ENCODE peak calls at places on chromosomes 6 and 20, in eight cellular contexts. U is esophagus squamous epithelium, L is transverse colon, P is H1, I is uterus, N is body of pancreas, F is ovary, Q is heart left ventricle. R is an unnamed sample.

GRCh38 chr20:6884114-6884513 is 116.6 kb downstream of the BMP2 start:
- DNase-seq in U (no peak), L (no peak), P (no peak), I (no peak), N (no peak), F (no peak), Q (no peak), R (no peak)

GRCh38 chr6:167130008-167130677 is 7.2 kb downstream of the CCR6 start:
- DNase-seq in U (no peak), L (no peak), P (no peak), I (no peak), N (no peak), F (no peak), Q (no peak), R (no peak)

GRCh38 chr20:24840121-24840713 is 108.9 kb upstream of the CST7 start:
- DNase-seq in U (no peak), L (no peak), P (no peak), I (no peak), N (no peak), F (no peak), Q (no peak), R (no peak)

GRCh38 chr6:158647501-158647900 is 2.4 kb upstream of the SYTL3 start:
- DNase-seq in U (no peak), L (no peak), P (no peak), I (no peak), N (no peak), F (no peak), Q (no peak), R (no peak)

GRCh38 chr6:21749754-21750153 is 156.2 kb downstream of the SOX4 start:
- DNase-seq in U (no peak), L (no peak), P (no peak), I (no peak), N (no peak), F (no peak), Q (no peak), R (no peak)

GRCh38 chr20:52785678-52786077 is 186.5 kb upstream of the TSHZ2 start:
- DNase-seq in U (no peak), L (no peak), P (no peak), I (peak), N (no peak), F (no peak), Q (no peak), R (no peak)

GRCh38 chr6:30724906-30725667 is 4.9 kb downstream of the TUBB start:
- DNase-seq in U (no peak), L (no peak), P (no peak), I (no peak), N (no peak), F (no peak), Q (no peak), R (no peak)

GRCh38 chr20:52017669-52018317 is 173.8 kb downstream of the ZFP64 start:
- DNase-seq in U (no peak), L (no peak), P (no peak), I (no peak), N (no peak), F (no peak), Q (no peak), R (no peak)

GRCh38 chr6:10695086-10695657 is 400 bp downstream of the PAK1IP1 start:
- DNase-seq in U (no peak), L (no peak), P (no peak), I (no peak), N (no peak), F (no peak), Q (no peak), R (no peak)

GRCh38 chr6:110628330-110628729 is 151.9 kb upstream of the SLC22A16 start:
- DNase-seq in U (no peak), L (no peak), P (no peak), I (no peak), N (no peak), F (no peak), Q (no peak), R (no peak)

GRCh38 chr20:63697357-63697867 is 960 bp downstream of the TNFRSF6B start:
- DNase-seq in U (no peak), L (peak), P (no peak), I (peak), N (peak), F (peak), Q (peak), R (peak)

GRCh38 chr20:15512916-15513315 is 1060.3 kb downstream of the KIF16B start:
- DNase-seq in U (no peak), L (no peak), P (no peak), I (no peak), N (no peak), F (no peak), Q (no peak), R (no peak)

GRCh38 chr6:126873351-126873750 is 245.1 kb upstream of the RSPO3 start:
- DNase-seq in U (no peak), L (no peak), P (no peak), I (no peak), N (no peak), F (no peak), Q (no peak), R (no peak)

GRCh38 chr6:48817714-48818113 is 645.3 kb downstream of the MMUT start:
- DNase-seq in U (no peak), L (no peak), P (no peak), I (no peak), N (no peak), F (no peak), Q (no peak), R (no peak)

GRCh38 chr6:89500486-89501020 is 67.6 kb downstream of the ANKRD6 start:
- DNase-seq in U (no peak), L (no peak), P (no peak), I (no peak), N (no peak), F (no peak), Q (no peak), R (no peak)

DNA sequence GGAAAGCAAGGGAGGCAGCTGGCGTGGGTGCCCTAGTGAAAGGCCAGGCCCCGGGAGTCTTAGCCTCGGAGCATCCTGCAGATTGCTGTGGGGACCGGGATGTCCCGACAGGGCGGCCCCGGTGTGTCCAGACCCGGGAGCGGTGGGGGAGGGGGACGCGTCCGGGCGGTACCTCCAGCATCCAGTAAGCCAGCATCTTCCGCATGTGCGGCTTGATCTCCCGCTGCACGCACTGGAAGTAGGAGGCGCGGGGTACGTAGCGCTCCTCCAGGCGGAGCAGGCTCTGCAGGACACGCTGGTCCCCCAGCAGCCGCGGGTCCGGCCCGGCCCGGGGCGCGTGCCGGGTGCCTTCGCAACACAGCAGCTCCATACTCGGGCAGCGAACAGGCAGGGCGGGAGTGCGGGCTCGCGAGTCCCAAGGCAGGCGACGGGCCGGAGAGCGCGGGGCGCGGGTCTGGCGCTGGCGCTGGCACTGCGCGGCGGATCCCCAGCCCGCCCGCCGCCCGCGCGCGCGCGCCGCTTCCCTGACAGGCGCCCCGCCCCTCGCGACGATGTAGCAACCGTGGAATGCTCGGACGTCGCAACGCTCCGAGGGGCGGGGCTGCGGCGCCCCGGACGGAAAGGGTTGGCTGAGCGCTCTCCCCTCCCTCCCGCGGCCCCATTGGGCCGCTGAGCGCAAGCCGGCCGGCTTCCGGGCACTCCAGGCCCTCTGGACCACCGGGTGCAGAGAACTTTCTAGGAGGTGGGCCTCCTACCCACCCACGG is at the start of gene CCND3:
- DNase-seq in U (peak), L (peak), P (no peak), I (peak), N (peak), F (peak), Q (peak), R (peak)
- TF ChIP-seq POLR2A in U (peak), L (no peak), P (no peak), I (peak), N (no peak), F (peak), Q (no peak), R (peak)

GRCh38 chr6:57316581-57317059 is 810 bp upstream of the PRIM2 start:
- DNase-seq in U (peak), L (peak), P (peak), I (peak), N (peak), F (peak), Q (peak), R (peak)
- TF ChIP-seq POLR2A in U (no peak), L (no peak), P (no peak), I (peak), N (no peak), F (no peak), Q (no peak), R (peak)

DNA sequence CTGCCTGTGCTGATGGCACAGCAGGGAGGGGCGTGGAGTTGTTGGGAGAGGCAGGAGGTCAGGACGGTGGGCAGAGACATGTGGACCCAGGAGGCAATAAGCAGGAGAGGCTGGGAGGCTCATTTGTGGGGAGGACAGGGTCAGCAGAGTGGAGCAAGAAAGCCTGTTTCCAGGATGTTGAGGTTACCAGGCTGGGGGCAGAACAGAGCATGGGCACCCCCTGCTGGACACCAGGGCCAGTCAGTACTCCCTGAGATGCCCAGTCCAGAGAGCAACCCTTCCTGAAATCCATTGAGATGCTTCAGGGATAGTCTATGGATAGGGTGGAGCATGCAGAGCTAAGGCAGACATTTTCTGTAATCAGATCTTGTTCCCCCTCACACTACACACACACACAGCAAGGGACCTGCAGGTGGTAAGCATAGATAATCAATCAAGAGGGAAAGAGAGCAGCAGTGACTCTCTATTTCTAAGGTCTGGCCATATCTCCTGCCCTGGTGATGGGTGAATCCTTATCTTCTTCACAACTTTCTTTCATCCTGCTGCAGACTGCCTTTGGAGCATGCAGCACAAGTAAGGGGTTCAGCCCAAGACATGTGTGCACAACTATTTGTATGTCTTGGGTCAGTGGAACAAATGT is 41.7 kb downstream of the MOCS1 start:
- DNase-seq in U (no peak), L (peak), P (peak), I (peak), N (peak), F (peak), Q (peak), R (peak)
- TF ChIP-seq POLR2A in U (no peak), L (no peak), P (no peak), I (no peak), N (no peak), F (no peak), Q (no peak), R (no peak)

GRCh38 chr20:54207053-54207742 is 689 bp upstream of the PFDN4 start:
- DNase-seq in U (no peak), L (no peak), P (no peak), I (no peak), N (no peak), F (no peak), Q (no peak), R (no peak)

GRCh38 chr20:54208492-54209044 is 681 bp downstream of the PFDN4 start:
- DNase-seq in U (no peak), L (no peak), P (no peak), I (no peak), N (no peak), F (no peak), Q (no peak), R (no peak)

GRCh38 chr20:54209216-54209813 is 1.4 kb downstream of the PFDN4 start:
- DNase-seq in U (no peak), L (no peak), P (no peak), I (no peak), N (no peak), F (no peak), Q (no peak), R (no peak)

GRCh38 chr20:54204063-54204462 is 3.8 kb upstream of the PFDN4 start:
- DNase-seq in U (no peak), L (no peak), P (no peak), I (no peak), N (no peak), F (no peak), Q (no peak), R (no peak)

GRCh38 chr20:54207743-54208491 is at the start of gene PFDN4:
- DNase-seq in U (peak), L (peak), P (peak), I (peak), N (peak), F (peak), Q (peak), R (peak)
- TF ChIP-seq POLR2A in U (peak), L (no peak), P (peak), I (no peak), N (no peak), F (peak), Q (no peak), R (peak)

GRCh38 chr6:161272600-161273355 is 1.1 kb downstream of the AGPAT4 start:
- DNase-seq in U (no peak), L (no peak), P (no peak), I (no peak), N (no peak), F (peak), Q (no peak), R (no peak)

GRCh38 chr6:161273356-161273751 is 507 bp downstream of the AGPAT4 start:
- DNase-seq in U (no peak), L (no peak), P (no peak), I (no peak), N (no peak), F (peak), Q (no peak), R (no peak)

GRCh38 chr6:161274488-161274858 is 612 bp upstream of the AGPAT4 start:
- DNase-seq in U (no peak), L (no peak), P (no peak), I (no peak), N (no peak), F (no peak), Q (no peak), R (no peak)

GRCh38 chr6:161271343-161272019 is 2.4 kb downstream of the AGPAT4 start:
- DNase-seq in U (no peak), L (no peak), P (no peak), I (no peak), N (no peak), F (no peak), Q (no peak), R (no peak)

DNA sequence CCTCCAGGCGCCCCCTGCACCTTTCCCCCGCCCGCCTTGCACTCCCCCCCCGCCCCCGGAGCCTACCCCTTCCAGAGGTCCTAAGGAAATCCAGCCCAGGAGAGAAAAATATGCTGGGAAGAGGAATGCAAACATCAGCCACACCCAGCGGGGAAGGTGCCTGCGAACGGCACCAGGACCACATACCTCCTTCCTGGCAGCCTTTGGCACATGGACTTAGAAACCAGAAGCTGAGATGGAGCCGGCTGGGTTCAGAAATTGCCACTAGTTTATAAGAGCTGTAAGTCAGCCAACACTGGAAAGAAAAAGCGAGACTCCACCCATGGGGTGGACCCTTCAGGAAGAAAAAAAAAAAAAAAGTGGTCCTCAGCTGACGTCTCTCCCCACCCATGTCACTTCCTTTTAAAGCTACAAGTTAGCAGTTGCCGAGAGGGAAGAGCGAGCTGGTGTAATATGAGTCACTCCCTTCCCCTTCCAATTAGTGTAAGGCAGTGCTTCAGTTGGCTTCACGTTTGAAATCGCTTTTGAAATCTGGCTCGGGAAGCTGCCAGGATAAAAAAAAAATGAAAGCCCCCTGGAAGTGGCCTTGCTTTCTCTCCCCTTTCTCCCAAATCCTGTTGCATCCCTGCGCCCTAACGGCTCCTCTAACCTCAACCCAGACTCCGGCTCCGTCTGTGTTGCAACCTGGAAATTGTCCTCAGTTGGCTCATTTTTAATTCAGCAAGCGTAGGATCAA is at the start of gene AGPAT4:
- DNase-seq in U (no peak), L (peak), P (peak), I (peak), N (peak), F (peak), Q (peak), R (peak)
- TF ChIP-seq POLR2A in U (peak), L (peak), P (peak), I (peak), N (no peak), F (no peak), Q (no peak), R (peak)

DNA sequence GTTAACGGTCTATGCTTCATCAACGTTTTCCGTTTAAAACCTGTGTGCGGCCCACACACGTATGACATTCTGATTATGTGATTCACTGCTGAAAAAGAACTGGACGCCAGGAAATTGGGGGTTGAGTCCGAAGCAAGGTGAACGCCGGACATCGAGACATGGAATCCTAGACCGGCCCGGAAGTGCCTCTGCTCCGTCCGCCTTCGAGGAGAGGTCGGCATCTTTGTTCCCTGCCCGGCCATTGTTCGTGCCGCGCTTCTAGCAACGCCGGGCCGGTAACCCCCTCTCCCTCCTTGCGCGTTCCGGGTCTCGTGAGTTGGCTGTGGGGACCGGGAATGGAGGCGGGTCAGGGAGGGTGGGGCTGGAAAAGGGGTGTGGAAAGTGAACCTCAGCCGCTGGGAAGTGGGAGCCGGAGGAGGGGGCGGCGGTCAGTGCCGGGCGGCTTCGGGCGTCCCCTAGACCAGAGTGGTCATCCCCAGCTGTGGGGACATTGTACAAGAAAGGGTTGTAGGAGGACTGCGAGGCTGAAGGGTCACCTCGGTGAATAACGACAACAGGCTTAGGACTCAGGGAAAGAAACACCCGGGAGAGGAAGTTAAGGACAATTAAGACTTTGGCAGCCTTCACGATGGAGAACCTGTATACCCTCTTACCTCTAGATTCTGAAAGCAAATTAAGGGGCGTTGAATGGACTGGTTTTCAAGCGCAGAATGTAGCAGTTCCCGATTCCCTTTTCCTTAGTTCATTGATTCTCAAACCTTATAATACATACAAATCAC is at the start of gene ZSCAN9:
- DNase-seq in U (no peak), L (peak), P (peak), I (peak), N (peak), F (peak), Q (peak), R (peak)
- TF ChIP-seq POLR2A in U (no peak), L (peak), P (peak), I (no peak), N (no peak), F (peak), Q (no peak), R (peak)

R was measured in GM12892.